ENCODE peak calls at places on chromosomes 13 and 19, in seven cellular contexts. J, H, Y, O, N, K and P are unnamed samples.

GRCh38 chr13:112971288-112971643 is 2.3 kb downstream of the MCF2L start:
- DNase-seq in J (no peak), H (no peak), Y (no peak), K (no peak), N (no peak), O (no peak), P (no peak)

GRCh38 chr13:110333837-110334236 is 26.8 kb downstream of the COL4A2 start:
- DNase-seq in O (no peak), K (no peak), Y (no peak), H (no peak), N (no peak), J (no peak), P (no peak)

GRCh38 chr19:31975461-31975860 is 369.9 kb upstream of the ZNF507 start:
- DNase-seq in J (no peak), H (no peak), Y (no peak), N (no peak), O (no peak), K (no peak), P (no peak)

GRCh38 chr13:111187879-111188643 is 73.0 kb downstream of the ARHGEF7 start:
- DNase-seq in K (no peak), N (no peak), Y (no peak), J (no peak), O (no peak), H (no peak), P (no peak)

GRCh38 chr13:76879876-76880270 is 6.3 kb downstream of the KCTD12 start:
- DNase-seq in O (no peak), H (no peak), N (no peak), Y (no peak), J (no peak), K (no peak), P (no peak)

GRCh38 chr19:48746120-48746519 is 589 bp downstream of the IZUMO1 start:
- DNase-seq in O (no peak), N (no peak), H (no peak), Y (no peak), K (no peak), J (no peak), P (no peak)

GRCh38 chr13:111530137-111530536 is 209.7 kb downstream of the TEX29 start:
- DNase-seq in J (no peak), O (no peak), K (no peak), H (no peak), N (no peak), Y (no peak), P (peak)

GRCh38 chr13:73254827-73255226 is 196.0 kb downstream of the KLF5 start:
- DNase-seq in Y (no peak), N (no peak), H (no peak), K (no peak), O (no peak), J (no peak), P (no peak)

GRCh38 chr13:95185851-95186250 is 115.4 kb downstream of the ABCC4 start:
- DNase-seq in Y (no peak), J (peak), H (no peak), O (no peak), N (no peak), K (peak), P (no peak)

GRCh38 chr19:35344511-35345031 is 3.1 kb upstream of the FFAR1 start:
- DNase-seq in K (no peak), Y (no peak), O (no peak), J (peak), H (no peak), N (no peak), P (peak)

GRCh38 chr19:55696301-55697068 is 21.5 kb downstream of the EPN1 start:
- DNase-seq in K (no peak), O (no peak), Y (no peak), N (no peak), J (no peak), H (no peak), P (no peak)

GRCh38 chr13:41065098-41065497 is 3.8 kb downstream of the WBP4 start:
- DNase-seq in Y (no peak), J (no peak), N (no peak), K (no peak), O (no peak), H (no peak), P (no peak)

GRCh38 chr19:51210385-51210784 is 14.5 kb upstream of the CD33 start:
- DNase-seq in K (no peak), Y (no peak), O (no peak), H (no peak), N (no peak), J (no peak), P (no peak)